ENCODE peak calls at places on chromosomes 4 and X, in five cellular contexts. G is brain microvascular endothelial cell, I is mammary epithelial cell, V is colonic mucosa, O is iPS DF 6.9. P is an unnamed sample.

GRCh38 chr4:10576236-10576635 is 108.3 kb downstream of the CLNK start:
- DNase-seq in I (no peak), O (no peak), G (no peak), V (no peak), P (no peak)

GRCh38 chr4:25118096-25118495 is 42.2 kb downstream of the SEPSECS start:
- DNase-seq in G (no peak), V (no peak), I (no peak), O (no peak), P (no peak)

GRCh38 chrX:104254442-104255115 is at the start of gene ESX1:
- DNase-seq in G (no peak), O (no peak), I (peak), V (no peak), P (no peak)

GRCh38 chr4:120299631-120300030 is 233.0 kb upstream of the MAD2L1 start:
- DNase-seq in G (no peak), O (no peak), I (no peak), V (no peak), P (no peak)

GRCh38 chr4:174084542-174084941 is 198.9 kb downstream of the FBXO8 start:
- DNase-seq in V (no peak), I (no peak), O (no peak), G (no peak), P (no peak)

GRCh38 chr4:108833041-108833440 is 70.2 kb upstream of the ETNPPL start:
- DNase-seq in V (no peak), G (no peak), I (no peak), O (no peak), P (no peak)

GRCh38 chrX:129690435-129690834 is 35.7 kb upstream of the APLN start:
- DNase-seq in I (no peak), O (no peak), V (no peak), G (no peak), P (no peak)

GRCh38 chr4:38302910-38303309 is 342.7 kb downstream of the PTTG2 start:
- DNase-seq in V (no peak), I (no peak), O (no peak), G (no peak), P (no peak)

GRCh38 chrX:3159995-3160715 is 118.9 kb downstream of the ARSF start:
- DNase-seq in G (no peak), I (no peak), V (no peak), O (no peak), P (no peak)

GRCh38 chrX:47160781-47161180 is 15.8 kb downstream of the RBM10 start:
- DNase-seq in G (no peak), I (no peak), O (no peak), V (no peak), P (no peak)
- H3K27ac ChIP-seq in G (no peak), I (no peak), O (no peak), V (no peak), P (no peak)

GRCh38 chr4:185840953-185841352 is 29.0 kb upstream of the SORBS2 start:
- DNase-seq in I (no peak), G (no peak), O (no peak), V (no peak), P (no peak)

GRCh38 chr4:185839770-185840169 is 27.8 kb upstream of the SORBS2 start:
- DNase-seq in I (no peak), O (no peak), V (no peak), G (peak), P (no peak)

GRCh38 chr4:185839204-185839712 is 27.3 kb upstream of the SORBS2 start:
- DNase-seq in V (peak), I (peak), G (peak), O (peak), P (no peak)

GRCh38 chr4:185840201-185840600 is 28.2 kb upstream of the SORBS2 start:
- DNase-seq in G (peak), O (no peak), V (no peak), I (no peak), P (no peak)

DNA sequence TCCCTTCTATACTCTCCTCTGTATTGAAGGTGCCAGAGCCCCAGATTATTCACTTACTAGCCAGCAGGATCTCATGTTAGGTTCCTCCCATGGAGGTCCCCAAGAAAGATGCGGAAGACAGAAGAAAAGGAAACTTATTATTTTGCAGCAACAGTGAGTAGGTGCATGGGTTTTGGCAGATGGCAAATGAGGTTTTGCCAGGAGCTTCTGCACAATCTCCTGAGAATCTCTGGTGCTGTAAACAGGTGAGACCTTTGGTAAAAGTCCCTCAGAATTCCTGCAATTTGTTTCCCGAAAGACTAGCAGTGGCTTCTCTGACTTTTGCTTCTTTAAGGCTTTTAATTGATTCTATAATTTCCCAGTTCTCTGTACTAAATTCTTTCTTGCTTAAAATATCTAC is 29.5 kb upstream of the SORBS2 start:
- DNase-seq in V (no peak), I (no peak), O (no peak), G (no peak), P (no peak)
- H3K27ac ChIP-seq in V (no peak), I (no peak), O (no peak), G (no peak), P (no peak)

DNA sequence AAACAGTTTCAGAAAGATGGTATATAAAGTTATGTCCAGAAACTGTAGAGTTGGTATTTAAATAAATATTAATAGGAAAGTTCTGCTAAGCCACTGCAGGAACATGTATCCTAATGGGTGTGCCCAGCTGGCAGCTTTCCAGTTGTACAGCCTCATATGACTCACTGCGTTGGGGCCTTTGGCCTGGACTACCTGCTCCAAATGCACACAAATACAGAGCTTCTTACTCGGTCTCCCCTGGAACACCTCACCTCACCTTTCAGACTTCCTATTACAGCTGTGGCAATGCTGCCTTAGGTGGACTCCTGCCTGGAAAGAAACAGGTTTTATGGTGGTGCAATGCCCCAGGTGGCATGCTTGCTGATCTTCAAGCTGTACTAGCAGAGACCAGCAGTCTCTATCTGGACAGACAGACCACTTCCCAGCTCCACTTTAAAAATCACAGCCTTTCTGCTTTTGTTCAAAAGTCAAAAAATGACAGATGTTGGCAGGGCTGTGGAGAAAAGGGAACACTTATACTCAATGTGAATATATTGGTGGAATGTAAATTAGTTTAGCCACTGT is 85.6 kb upstream of the EXOC1L start:
- DNase-seq in V (peak), I (peak), G (peak), O (no peak), P (peak)
- H3K27ac ChIP-seq in V (peak), I (peak), G (no peak), O (no peak), P (no peak)

GRCh38 chr4:40179360-40179759 is 17.5 kb upstream of the RHOH start:
- DNase-seq in V (no peak), G (no peak), O (no peak), I (no peak), P (no peak)
- H3K27ac ChIP-seq in V (no peak), G (no peak), O (no peak), I (peak), P (no peak)

DNA sequence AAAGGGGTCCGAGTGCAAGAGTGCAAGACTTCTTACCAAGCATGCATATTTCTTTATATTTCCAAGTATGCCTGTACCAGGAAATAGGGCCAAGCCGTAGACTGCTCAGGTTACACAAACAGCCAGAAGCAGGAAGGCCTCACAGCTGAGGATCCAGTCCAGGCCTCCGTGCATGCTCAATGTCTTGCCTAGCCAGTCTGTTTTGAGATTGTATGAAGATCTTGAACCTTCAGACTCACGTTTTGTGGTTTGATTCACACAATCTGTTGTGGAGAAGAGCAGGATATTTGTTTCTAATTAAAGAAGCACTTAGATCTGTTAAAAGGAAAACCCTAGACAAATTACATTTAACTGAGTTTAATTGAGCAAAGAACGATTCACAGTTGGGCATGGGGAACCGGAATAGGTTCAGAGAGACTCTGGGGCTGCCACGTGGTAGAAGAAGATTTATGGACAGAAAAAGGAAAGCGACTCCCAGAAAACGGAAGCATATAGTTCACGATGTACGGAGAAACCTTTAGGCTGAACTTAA is 1.2 kb downstream of the MGST2 start:
- DNase-seq in V (peak), O (no peak), I (peak), G (peak), P (no peak)
- H3K27ac ChIP-seq in V (peak), O (no peak), I (peak), G (peak), P (peak)

GRCh38 chrX:14694631-14695030 is 165.3 kb downstream of the GLRA2 start:
- DNase-seq in I (peak), V (no peak), G (no peak), O (no peak), P (no peak)
- H3K27ac ChIP-seq in I (no peak), V (no peak), G (no peak), O (no peak), P (no peak)

DNA sequence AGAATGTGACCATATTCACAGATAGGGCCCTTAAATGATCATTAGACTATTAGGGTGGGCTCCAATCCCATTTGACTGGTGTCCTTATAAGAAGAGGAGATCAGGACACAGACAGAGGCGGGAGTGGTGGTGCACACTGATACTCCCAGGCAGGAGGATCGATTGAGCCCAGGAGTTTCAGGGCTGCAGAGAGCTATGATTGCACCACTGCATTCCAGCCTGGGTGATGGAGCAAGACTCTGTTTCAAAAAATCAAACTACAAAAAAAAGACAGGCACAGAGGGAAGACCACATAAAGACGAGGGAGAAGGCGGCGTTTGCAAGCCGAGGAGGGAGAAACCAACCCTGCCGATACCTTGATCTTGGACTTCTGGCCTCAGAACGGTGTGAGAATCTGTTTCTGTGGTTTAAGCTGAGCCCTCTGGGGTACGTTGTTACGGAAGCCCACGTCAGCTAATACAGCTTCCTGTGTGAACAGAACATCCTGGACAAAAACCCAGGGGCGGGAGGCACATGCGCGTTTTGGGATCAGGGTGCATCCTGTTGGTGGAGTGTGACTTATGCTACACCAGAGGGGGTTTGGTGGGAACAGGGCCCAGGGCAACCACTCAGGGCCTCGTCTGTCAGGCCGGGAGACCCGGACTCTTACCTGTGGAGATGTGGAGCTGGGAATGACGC is 211.8 kb upstream of the PSAPL1 start:
- DNase-seq in I (no peak), G (no peak), V (no peak), O (no peak), P (no peak)
- H3K27ac ChIP-seq in I (no peak), G (no peak), V (no peak), O (no peak), P (no peak)

DNA sequence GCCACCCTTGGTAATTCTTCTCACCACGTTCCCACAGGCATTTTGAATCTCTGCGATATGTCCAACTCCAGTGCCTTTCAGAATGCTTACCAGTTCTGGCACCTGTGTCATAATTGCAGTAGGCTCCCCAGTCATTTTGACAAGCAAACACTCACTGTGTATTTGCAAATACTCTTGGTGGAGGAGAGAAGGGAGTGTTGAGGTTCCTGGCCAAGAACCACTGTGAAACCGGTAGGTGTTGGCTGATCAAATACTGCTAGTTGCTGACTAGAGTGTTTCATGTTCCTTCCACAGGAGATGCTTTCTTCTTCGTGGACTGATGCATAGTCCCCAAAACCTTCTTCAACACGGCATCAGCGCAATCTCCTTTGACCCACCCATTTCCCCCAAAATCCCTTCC is 16.0 kb upstream of the NLGN4X start:
- DNase-seq in I (no peak), O (no peak), V (no peak), G (no peak), P (no peak)
- H3K27ac ChIP-seq in I (no peak), O (no peak), V (no peak), G (no peak), P (no peak)